ENCODE peak calls at places on chromosomes 13 and 19, in nine cellular contexts. R is tibial artery; V is T-helper 17 cell; C is sciatic nerve; Q is activated effector memory CD4-positive, alpha-beta T cell treated with anti-CD3 and anti-CD28 coated beads, Interleukin-2, amount 50 U/mL, for 16 hours; T is stimulated activated CD4-positive, alpha-beta T cell treated with anti-CD3 and anti-CD28 coated beads, Interleukin-4, amount 100 ng/mL, for 1 hour; Y is fibroblast of gingiva; X is T-helper 2 cell; H is NCI-H446. U is an unnamed sample.

GRCh38 chr19:41696402-41697197 is 8.5 kb upstream of the CEACAM7 start:
- DNase-seq in C (peak), R (no peak), H (no peak), T (no peak), Q (peak), Y (no peak), X (no peak), V (no peak), U (no peak)

GRCh38 chr19:33553530-33554310 is 32.1 kb upstream of the PEPD start:
- DNase-seq in Q (peak), R (no peak), C (no peak), X (no peak), Y (no peak), H (no peak), T (no peak), V (no peak), U (no peak)

GRCh38 chr13:114025432-114026127 is 51.7 kb upstream of the C13orf46 start:
- DNase-seq in V (no peak), T (no peak), Y (peak), Q (no peak), C (no peak), H (no peak), X (no peak), R (no peak), U (peak)

GRCh38 chr13:50377726-50378270 is 362.6 kb downstream of the KCNRG start:
- DNase-seq in R (no peak), X (no peak), H (no peak), T (no peak), Y (no peak), C (no peak), V (no peak), Q (no peak), U (no peak)

GRCh38 chr13:38685974-38686571 is 804 bp upstream of the FREM2 start:
- DNase-seq in X (no peak), Y (no peak), T (no peak), Q (no peak), C (no peak), H (peak), V (no peak), R (no peak), U (no peak)

GRCh38 chr13:33017410-33017929 is 1.2 kb downstream of the KL start:
- DNase-seq in C (peak), R (peak), H (no peak), V (no peak), Q (no peak), Y (no peak), X (no peak), T (peak), U (peak)

GRCh38 chr19:45472557-45473365 is 5.0 kb downstream of the FOSB start:
- DNase-seq in T (no peak), Q (peak), Y (peak), V (peak), R (no peak), H (no peak), C (no peak), X (peak), U (no peak)

GRCh38 chr19:58354478-58355030 is 1.3 kb upstream of the A1BG start:
- DNase-seq in Q (no peak), X (no peak), R (no peak), C (no peak), H (no peak), Y (no peak), V (no peak), T (no peak), U (no peak)

GRCh38 chr19:8363803-8364771 is at the start of gene ANGPTL4:
- DNase-seq in H (no peak), V (peak), X (no peak), C (peak), R (peak), Y (peak), T (peak), Q (peak), U (peak)

GRCh38 chr13:21164631-21165030 is 11.7 kb downstream of the SKA3 start:
- DNase-seq in Y (no peak), H (no peak), X (no peak), C (no peak), V (no peak), T (no peak), R (no peak), Q (no peak), U (peak)

GRCh38 chr13:40377783-40378182 is 288.7 kb downstream of the FOXO1 start:
- DNase-seq in R (no peak), X (no peak), C (no peak), Q (peak), H (no peak), T (peak), V (no peak), Y (peak), U (peak)

U was measured in amniotic epithelial cell.